ENCODE peak calls at places on chromosomes 4 and X, in four cellular contexts. C is ovary, M is A549, G is tibial nerve. I is an unnamed sample.
A peak's percentile ranks its signal among the peaks of the same experiment; 100 is the strongest.

GRCh38 chrX:9466115-9466495 is 1.2 kb downstream of the TBL1X start:
- DNase-seq in C (peak; percentile 35), M (peak; percentile 10), G (peak; percentile 16), I (no peak)

GRCh38 chr4:125262079-125262478 is 52.7 kb upstream of the FAT4 start:
- DNase-seq in C (no peak), M (no peak), G (no peak), I (no peak)

GRCh38 chr4:145523117-145523516 is 41.5 kb downstream of the SMAD1 start:
- DNase-seq in C (no peak), M (no peak), G (no peak), I (no peak)

GRCh38 chr4:145546556-145546955 is 64.9 kb downstream of the SMAD1 start:
- DNase-seq in C (no peak), M (no peak), G (no peak), I (no peak)

GRCh38 chrX:148270499-148270898 is 229.9 kb upstream of the AFF2 start:
- DNase-seq in C (no peak), M (no peak), G (no peak), I (no peak)

GRCh38 chr4:150518559-150518958 is 63.4 kb upstream of the MAB21L2 start:
- DNase-seq in C (no peak), M (peak; percentile 10), G (no peak), I (no peak)

GRCh38 chrX:48531359-48531954 is 8.1 kb upstream of the TBC1D25 start:
- DNase-seq in C (no peak), M (peak; percentile 28), G (no peak), I (no peak)

GRCh38 chrX:140971385-140971784 is 31.0 kb upstream of the SPANXB1 start:
- DNase-seq in C (no peak), M (no peak), G (no peak), I (no peak)

GRCh38 chr4:113069212-113069892 is 19.9 kb downstream of the ANK2 start:
- DNase-seq in C (no peak), M (no peak), G (no peak), I (no peak)

GRCh38 chr4:41119867-41120295 is 94.5 kb downstream of the APBB2 start:
- DNase-seq in C (no peak), M (no peak), G (peak; percentile 45), I (no peak)

GRCh38 chr4:168304744-168305459 is 13.7 kb downstream of the DDX60 start:
- DNase-seq in C (no peak), M (peak; percentile 24), G (no peak), I (no peak)

GRCh38 chr4:123406862-123407261 is 10.3 kb downstream of the SPRY1 start:
- DNase-seq in C (no peak), M (no peak), G (no peak), I (no peak)

GRCh38 chr4:55398966-55399365 is 3.2 kb downstream of the TMEM165 start:
- DNase-seq in C (no peak), M (no peak), G (no peak), I (no peak)

GRCh38 chrX:39753296-39753996 is 344.3 kb downstream of the BCOR start:
- DNase-seq in C (no peak), M (no peak), G (no peak), I (no peak)

GRCh38 chr4:121764702-121765367 is at the start of gene SMIM43:
- DNase-seq in C (no peak), M (no peak), G (no peak), I (no peak)

GRCh38 chr4:52572936-52573485 is 86.1 kb downstream of the USP46 start:
- DNase-seq in C (no peak), M (no peak), G (no peak), I (no peak)

GRCh38 chrX:38409289-38409688 is 56.9 kb downstream of the OTC start:
- DNase-seq in C (no peak), M (no peak), G (no peak), I (no peak)

GRCh38 chr4:81469774-81470455 is 1.8 kb downstream of the RASGEF1B start:
- DNase-seq in C (no peak), M (no peak), G (no peak), I (no peak)

GRCh38 chr4:81473086-81473396 is 1.3 kb upstream of the RASGEF1B start:
- DNase-seq in C (no peak), M (no peak), G (no peak), I (no peak)

GRCh38 chr4:81472249-81473085 is 760 bp upstream of the RASGEF1B start:
- DNase-seq in C (peak; percentile 17), M (peak; percentile 14), G (peak; percentile 35), I (peak; percentile 68)

GRCh38 chr4:81470456-81471327 is 1.0 kb downstream of the RASGEF1B start:
- DNase-seq in C (no peak), M (no peak), G (peak; percentile 69), I (peak; percentile 34)

DNA sequence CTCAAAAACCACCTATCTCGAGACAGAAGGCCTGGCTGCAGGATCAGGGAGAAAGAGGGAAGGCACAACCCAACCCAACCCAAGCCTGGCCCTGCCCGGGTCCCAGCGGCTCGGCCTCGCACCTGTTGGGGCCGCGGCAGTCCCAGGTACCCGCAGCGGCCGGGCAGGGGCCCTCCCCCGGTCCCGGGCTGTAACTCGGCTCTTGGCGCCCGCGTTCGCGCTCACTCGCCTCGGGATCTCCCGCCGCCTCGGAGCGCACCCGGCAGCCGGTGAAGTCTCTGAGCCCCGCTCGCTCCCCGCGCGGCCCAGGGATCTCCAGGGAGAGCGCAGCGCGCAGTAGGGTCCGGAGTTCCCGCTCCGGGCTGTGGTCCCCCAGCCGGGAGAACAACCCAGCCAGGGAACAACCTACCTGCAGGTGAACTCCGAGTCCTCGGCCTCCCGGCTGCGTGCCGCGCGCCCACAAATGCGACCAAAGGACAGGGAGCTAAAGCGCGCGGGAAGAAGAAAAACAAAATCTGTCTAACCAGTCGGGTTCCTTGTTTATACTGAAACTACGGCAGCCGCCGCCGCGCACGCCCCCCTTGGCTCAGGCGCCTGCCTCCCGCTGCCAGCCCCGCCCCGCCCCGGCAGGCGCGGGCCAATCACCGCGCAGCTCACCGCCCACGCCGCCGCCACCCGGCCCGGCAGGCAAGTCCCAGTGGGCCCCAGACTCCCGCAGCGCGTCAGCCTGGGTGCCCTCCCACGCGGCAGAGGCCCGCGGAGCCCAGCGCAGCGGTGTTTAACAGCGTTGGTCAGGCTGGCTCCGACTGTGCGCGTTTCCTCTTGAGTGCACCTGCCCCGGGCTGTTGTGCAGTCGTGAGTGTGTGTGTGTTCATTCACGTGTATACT is at the start of gene RASGEF1B:
- DNase-seq in C (peak; percentile 71), M (peak; percentile 16), G (peak; percentile 72), I (peak; percentile 78)
- TF ChIP-seq CTCF in C (no peak), M (no peak), G (peak; percentile 33), I (no peak)

GRCh38 chr4:2936773-2937145 is 26.4 kb downstream of the NOP14 start:
- DNase-seq in C (no peak), M (no peak), G (no peak), I (peak; percentile 60)
- H3K27ac ChIP-seq in C (no peak overlapping the region), M (no peak overlapping the region), G (peak overlapping the region; percentile 8), I (no peak overlapping the region)

GRCh38 chr4:86977621-86978184 is 42.9 kb downstream of the AFF1 start:
- DNase-seq in C (no peak), M (peak; percentile 76), G (no peak), I (no peak)
- H3K4me1 ChIP-seq in C (peaks cover 4% of the 10 kb centered on the region), M (peaks cover 45% of the 10 kb centered on the region), G (no peaks in the 10 kb centered on the region), I (no peaks in the 10 kb centered on the region)

GRCh38 chrX:275476-275966 is 5.7 kb upstream of the PLCXD1 start:
- DNase-seq in C (no peak), M (no peak), G (no peak), I (no peak)

GRCh38 chrX:274904-275475 is 6.2 kb upstream of the PLCXD1 start:
- DNase-seq in C (no peak), M (no peak), G (no peak), I (no peak)

GRCh38 chrX:270848-271367 is 10.3 kb upstream of the PLCXD1 start:
- DNase-seq in C (no peak), M (no peak), G (peak; percentile 3), I (peak; percentile 53)

GRCh38 chrX:276588-277171 is 4.5 kb upstream of the PLCXD1 start:
- DNase-seq in C (no peak), M (peak; percentile 61), G (no peak), I (no peak)

DNA sequence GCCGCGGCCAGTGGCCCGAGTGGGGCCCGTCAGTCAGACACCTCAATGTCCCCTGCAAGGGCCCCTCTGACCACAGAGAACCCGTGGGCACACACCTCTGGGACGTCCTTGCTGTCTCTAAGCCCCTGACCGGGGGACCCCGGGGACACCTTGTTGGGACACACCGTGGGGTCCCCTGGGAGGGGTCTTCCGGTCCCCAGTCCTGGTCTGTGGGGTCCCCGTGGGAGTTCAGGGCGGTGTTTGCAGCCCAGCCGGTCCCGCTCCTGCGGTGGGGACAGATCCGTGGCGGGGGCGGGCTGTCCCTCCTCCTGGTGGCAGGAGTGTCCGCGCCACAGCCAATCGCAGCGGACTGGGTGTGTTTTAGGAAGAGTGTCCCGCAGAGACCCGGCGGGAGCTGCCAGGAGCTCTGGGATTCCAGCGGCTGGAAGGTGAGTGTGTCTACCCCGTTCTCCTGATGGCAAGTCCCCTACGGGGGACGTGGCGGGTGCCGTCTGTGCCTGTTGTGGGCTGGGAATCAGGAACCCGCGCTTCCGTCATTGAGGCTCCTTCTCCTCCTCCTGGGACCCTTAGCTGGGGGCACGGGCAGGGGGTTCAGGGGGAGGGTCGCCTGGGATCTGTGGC is 5.1 kb upstream of the PLCXD1 start:
- DNase-seq in C (no peak), M (peak; percentile 93), G (peak; percentile 69), I (peak; percentile 88)
- TF ChIP-seq CTCF in C (no peak), M (no peak), G (no peak), I (no peak)

GRCh38 chr4:73344106-73344505 is 60.0 kb upstream of the ALB start:
- DNase-seq in C (no peak), M (no peak), G (no peak), I (no peak)
- H3K27ac ChIP-seq in C (no peak overlapping the region), M (no peak overlapping the region), G (no peak overlapping the region), I (no peak overlapping the region)